ENCODE peak calls at places on chromosomes 1 and 21, in eight cellular contexts. One of them, this sample, is unnamed.

GRCh38 chr21:44969965-44970755 is 30.3 kb downstream of the SLX9 start:
- DNase-seq in upper lobe of right lung: no peak
- DNase-seq in heart left ventricle: no peak
- DNase-seq in transverse colon: no peak
- DNase-seq in IMR-90: peak; percentile 87
- DNase-seq in left ventricle myocardium inferior: no peak
- DNase-seq in HL-60: peak; percentile 17
- DNase-seq in MM.1S: no peak
- DNase-seq in this sample: no peak

GRCh38 chr1:2232255-2232915 is 4.3 kb downstream of the SKI start:
- DNase-seq in upper lobe of right lung: peak; percentile 74
- DNase-seq in heart left ventricle: peak; percentile 23
- DNase-seq in transverse colon: no peak
- DNase-seq in IMR-90: no peak
- DNase-seq in left ventricle myocardium inferior: no peak
- DNase-seq in HL-60: no peak
- DNase-seq in MM.1S: no peak
- DNase-seq in this sample: peak; percentile 72

GRCh38 chr21:28111151-28111619 is 881.5 kb downstream of the LTN1 start:
- DNase-seq in upper lobe of right lung: no peak
- DNase-seq in heart left ventricle: peak; percentile 70
- DNase-seq in transverse colon: peak; percentile 39
- DNase-seq in IMR-90: peak; percentile 92
- DNase-seq in left ventricle myocardium inferior: peak; percentile 67
- DNase-seq in HL-60: no peak
- DNase-seq in MM.1S: no peak
- DNase-seq in this sample: peak; percentile 77

GRCh38 chr1:205229399-205229861 is 1.7 kb downstream of the TMCC2 start:
- DNase-seq in upper lobe of right lung: no peak
- DNase-seq in heart left ventricle: peak; percentile 46
- DNase-seq in transverse colon: peak; percentile 66
- DNase-seq in IMR-90: peak; percentile 57
- DNase-seq in left ventricle myocardium inferior: no peak
- DNase-seq in HL-60: peak; percentile 64
- DNase-seq in MM.1S: peak; percentile 99
- DNase-seq in this sample: peak; percentile 66

GRCh38 chr1:111737216-111738132 is 1.7 kb downstream of the INKA2 start:
- DNase-seq in upper lobe of right lung: no peak
- DNase-seq in heart left ventricle: peak; percentile 3
- DNase-seq in transverse colon: no peak
- DNase-seq in IMR-90: no peak
- DNase-seq in left ventricle myocardium inferior: no peak
- DNase-seq in HL-60: no peak
- DNase-seq in MM.1S: no peak
- DNase-seq in this sample: no peak

GRCh38 chr1:115166531-115167091 is 77.3 kb upstream of the TSPAN2 start:
- DNase-seq in upper lobe of right lung: no peak
- DNase-seq in heart left ventricle: no peak
- DNase-seq in transverse colon: no peak
- DNase-seq in IMR-90: peak; percentile 70
- DNase-seq in left ventricle myocardium inferior: no peak
- DNase-seq in HL-60: no peak
- DNase-seq in MM.1S: no peak
- DNase-seq in this sample: no peak

GRCh38 chr21:37087188-37087587 is 14.1 kb downstream of the TTC3 start:
- DNase-seq in upper lobe of right lung: no peak
- DNase-seq in heart left ventricle: no peak
- DNase-seq in transverse colon: no peak
- DNase-seq in IMR-90: peak; percentile 82
- DNase-seq in left ventricle myocardium inferior: no peak
- DNase-seq in HL-60: no peak
- DNase-seq in MM.1S: no peak
- DNase-seq in this sample: no peak

GRCh38 chr1:119372493-119373086 is 4.0 kb downstream of the HAO2 start:
- DNase-seq in upper lobe of right lung: no peak
- DNase-seq in heart left ventricle: peak; percentile 11
- DNase-seq in transverse colon: peak; percentile 55
- DNase-seq in IMR-90: no peak
- DNase-seq in left ventricle myocardium inferior: no peak
- DNase-seq in HL-60: no peak
- DNase-seq in MM.1S: peak; percentile 66
- DNase-seq in this sample: no peak

GRCh38 chr21:45235488-45235887 is 52.2 kb downstream of the POFUT2 start:
- DNase-seq in upper lobe of right lung: no peak
- DNase-seq in heart left ventricle: no peak
- DNase-seq in transverse colon: no peak
- DNase-seq in IMR-90: no peak
- DNase-seq in left ventricle myocardium inferior: no peak
- DNase-seq in HL-60: no peak
- DNase-seq in MM.1S: no peak
- DNase-seq in this sample: no peak

GRCh38 chr1:94093996-94094395 is 27.0 kb downstream of the ABCA4 start:
- DNase-seq in upper lobe of right lung: no peak
- DNase-seq in heart left ventricle: no peak
- DNase-seq in transverse colon: no peak
- DNase-seq in IMR-90: peak; percentile 57
- DNase-seq in left ventricle myocardium inferior: no peak
- DNase-seq in HL-60: no peak
- DNase-seq in MM.1S: no peak
- DNase-seq in this sample: no peak

GRCh38 chr1:94093351-94093750 is 27.6 kb downstream of the ABCA4 start:
- DNase-seq in upper lobe of right lung: no peak
- DNase-seq in heart left ventricle: no peak
- DNase-seq in transverse colon: no peak
- DNase-seq in IMR-90: no peak
- DNase-seq in left ventricle myocardium inferior: no peak
- DNase-seq in HL-60: no peak
- DNase-seq in MM.1S: no peak
- DNase-seq in this sample: no peak

GRCh38 chr1:94095112-94095637 is 25.8 kb downstream of the ABCA4 start:
- DNase-seq in upper lobe of right lung: no peak
- DNase-seq in heart left ventricle: peak; percentile 89
- DNase-seq in transverse colon: peak; percentile 46
- DNase-seq in IMR-90: peak; percentile 95
- DNase-seq in left ventricle myocardium inferior: peak; percentile 90
- DNase-seq in HL-60: no peak
- DNase-seq in MM.1S: no peak
- DNase-seq in this sample: peak; percentile 96

GRCh38 chr1:94095744-94096469 is 25.0 kb downstream of the ABCA4 start:
- DNase-seq in upper lobe of right lung: no peak
- DNase-seq in heart left ventricle: peak; percentile 64
- DNase-seq in transverse colon: no peak
- DNase-seq in IMR-90: peak; percentile 68
- DNase-seq in left ventricle myocardium inferior: peak; percentile 63
- DNase-seq in HL-60: no peak
- DNase-seq in MM.1S: no peak
- DNase-seq in this sample: peak; percentile 82

GRCh38 chr1:94094466-94095111 is 26.4 kb downstream of the ABCA4 start:
- DNase-seq in upper lobe of right lung: no peak
- DNase-seq in heart left ventricle: peak; percentile 78
- DNase-seq in transverse colon: peak; percentile 23
- DNase-seq in IMR-90: peak; percentile 78
- DNase-seq in left ventricle myocardium inferior: peak; percentile 81
- DNase-seq in HL-60: peak; percentile 23
- DNase-seq in MM.1S: no peak
- DNase-seq in this sample: peak; percentile 79
- H3K27ac ChIP-seq in upper lobe of right lung: peak overlapping the region; percentile 81
- H3K27ac ChIP-seq in heart left ventricle: peak overlapping the region; percentile 86
- H3K27ac ChIP-seq in transverse colon: peak overlapping the region; percentile 81
- H3K27ac ChIP-seq in IMR-90: peak overlapping the region; percentile 90
- H3K27ac ChIP-seq in left ventricle myocardium inferior: peak overlapping the region; percentile 90
- H3K27ac ChIP-seq in HL-60: no peak overlapping the region
- H3K27ac ChIP-seq in MM.1S: no peak overlapping the region
- H3K27ac ChIP-seq in this sample: peak overlapping the region; percentile 74

GRCh38 chr1:112748396-112748795 is 33.3 kb upstream of the PPM1J start:
- DNase-seq in upper lobe of right lung: no peak
- DNase-seq in heart left ventricle: no peak
- DNase-seq in transverse colon: no peak
- DNase-seq in IMR-90: no peak
- DNase-seq in left ventricle myocardium inferior: no peak
- DNase-seq in HL-60: no peak
- DNase-seq in MM.1S: no peak
- DNase-seq in this sample: no peak

GRCh38 chr1:112744019-112744578 is 29.0 kb upstream of the PPM1J start:
- DNase-seq in upper lobe of right lung: no peak
- DNase-seq in heart left ventricle: peak; percentile 29
- DNase-seq in transverse colon: peak; percentile 13
- DNase-seq in IMR-90: peak; percentile 50
- DNase-seq in left ventricle myocardium inferior: no peak
- DNase-seq in HL-60: no peak
- DNase-seq in MM.1S: no peak
- DNase-seq in this sample: peak; percentile 72

GRCh38 chr1:112737573-112737972 is 22.4 kb upstream of the PPM1J start:
- DNase-seq in upper lobe of right lung: no peak
- DNase-seq in heart left ventricle: no peak
- DNase-seq in transverse colon: no peak
- DNase-seq in IMR-90: no peak
- DNase-seq in left ventricle myocardium inferior: no peak
- DNase-seq in HL-60: no peak
- DNase-seq in MM.1S: no peak
- DNase-seq in this sample: no peak

GRCh38 chr1:112743174-112744018 is 28.3 kb upstream of the PPM1J start:
- DNase-seq in upper lobe of right lung: no peak
- DNase-seq in heart left ventricle: no peak
- DNase-seq in transverse colon: no peak
- DNase-seq in IMR-90: peak; percentile 19
- DNase-seq in left ventricle myocardium inferior: no peak
- DNase-seq in HL-60: no peak
- DNase-seq in MM.1S: no peak
- DNase-seq in this sample: no peak
- H3K4me3 ChIP-seq in upper lobe of right lung: no peak overlapping the region
- H3K4me3 ChIP-seq in heart left ventricle: no peak overlapping the region
- H3K4me3 ChIP-seq in transverse colon: peak overlapping the region; percentile 18
- H3K4me3 ChIP-seq in IMR-90: peak overlapping the region; percentile 28
- H3K4me3 ChIP-seq in left ventricle myocardium inferior: peak overlapping the region; percentile 49
- H3K4me3 ChIP-seq in HL-60: no peak overlapping the region
- H3K4me3 ChIP-seq in MM.1S: no peak overlapping the region
- H3K4me3 ChIP-seq in this sample: peak overlapping the region; percentile 11

GRCh38 chr1:51410568-51411460 is 80.5 kb upstream of the TTC39A start:
- DNase-seq in upper lobe of right lung: no peak
- DNase-seq in heart left ventricle: no peak
- DNase-seq in transverse colon: no peak
- DNase-seq in IMR-90: peak; percentile 47
- DNase-seq in left ventricle myocardium inferior: no peak
- DNase-seq in HL-60: no peak
- DNase-seq in MM.1S: no peak
- DNase-seq in this sample: no peak
- H3K27ac ChIP-seq in upper lobe of right lung: no peak overlapping the region
- H3K27ac ChIP-seq in heart left ventricle: peak overlapping the region; percentile 5
- H3K27ac ChIP-seq in transverse colon: no peak overlapping the region
- H3K27ac ChIP-seq in IMR-90: no peak overlapping the region
- H3K27ac ChIP-seq in left ventricle myocardium inferior: peak overlapping the region; percentile 59
- H3K27ac ChIP-seq in HL-60: no peak overlapping the region
- H3K27ac ChIP-seq in MM.1S: no peak overlapping the region
- H3K27ac ChIP-seq in this sample: no peak overlapping the region

DNA sequence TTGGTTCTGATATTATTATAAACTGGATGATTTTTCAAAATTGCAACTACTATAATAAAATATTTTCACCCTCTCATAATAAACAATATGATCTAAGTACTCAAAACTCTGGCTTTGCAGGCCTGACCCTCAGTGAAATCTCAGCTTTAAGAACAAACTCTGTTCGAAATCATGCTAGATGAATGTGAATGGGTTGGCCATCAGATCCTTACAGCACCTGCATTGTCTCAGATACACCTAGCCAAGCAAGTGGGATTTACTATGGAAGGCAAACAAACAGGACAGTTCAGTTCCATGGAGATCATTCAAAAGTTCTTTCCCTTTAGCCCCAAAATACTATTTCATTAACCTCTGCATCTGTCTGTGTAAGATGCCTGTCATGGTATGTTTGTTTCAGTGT is 44.8 kb downstream of the STYXL2 start:
- DNase-seq in upper lobe of right lung: no peak
- DNase-seq in heart left ventricle: no peak
- DNase-seq in transverse colon: no peak
- DNase-seq in IMR-90: no peak
- DNase-seq in left ventricle myocardium inferior: no peak
- DNase-seq in HL-60: no peak
- DNase-seq in MM.1S: no peak
- DNase-seq in this sample: no peak
- H3K4me3 ChIP-seq in upper lobe of right lung: no peak overlapping the region
- H3K4me3 ChIP-seq in heart left ventricle: no peak overlapping the region
- H3K4me3 ChIP-seq in transverse colon: no peak overlapping the region
- H3K4me3 ChIP-seq in IMR-90: no peak overlapping the region
- H3K4me3 ChIP-seq in left ventricle myocardium inferior: no peak overlapping the region
- H3K4me3 ChIP-seq in HL-60: no peak overlapping the region
- H3K4me3 ChIP-seq in MM.1S: no peak overlapping the region
- H3K4me3 ChIP-seq in this sample: no peak overlapping the region

DNA sequence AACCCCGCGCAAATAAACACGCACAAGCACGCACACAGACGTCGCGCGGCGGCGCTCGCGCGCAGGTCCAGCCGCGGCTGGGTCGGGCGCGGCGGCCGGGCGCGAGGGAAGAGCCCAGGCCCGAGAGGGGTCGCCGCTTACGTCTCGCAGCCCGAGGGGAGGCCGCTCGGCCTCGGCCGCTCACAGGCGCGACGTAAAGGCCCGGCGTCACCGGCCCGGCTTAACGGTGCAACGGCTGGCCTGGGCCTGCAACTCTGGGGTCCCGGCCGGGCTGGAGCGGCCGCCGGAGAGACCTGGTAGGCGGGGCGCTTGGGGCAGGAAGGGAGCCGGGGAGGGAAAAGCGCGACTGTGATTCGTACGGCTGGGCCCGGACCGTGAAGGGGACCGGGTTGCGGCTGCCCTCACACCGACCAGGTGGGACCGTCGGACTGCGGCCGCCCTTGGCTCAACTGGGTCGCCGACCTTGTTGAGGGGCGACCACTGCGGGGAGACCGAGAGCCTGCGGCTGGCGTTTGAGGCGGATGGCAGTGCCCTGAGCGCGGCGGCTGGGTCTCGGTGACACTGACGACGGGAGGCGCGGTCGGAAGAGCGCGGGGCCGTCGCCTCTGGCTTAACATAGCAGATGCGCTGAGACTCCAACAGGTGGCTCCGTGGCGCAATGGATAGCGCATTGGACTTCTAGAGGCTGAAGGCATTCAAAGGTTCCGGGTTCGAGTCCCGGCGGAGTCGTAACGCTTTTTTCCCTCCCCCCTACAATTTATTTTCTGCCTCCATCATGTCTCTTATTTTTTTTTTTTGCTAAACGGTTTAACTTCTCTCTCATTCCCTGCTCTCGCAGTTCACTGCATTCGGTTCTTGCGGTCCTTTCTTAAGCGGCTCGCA is 31.8 kb downstream of the DNTTIP2 start:
- DNase-seq in upper lobe of right lung: peak; percentile 92
- DNase-seq in heart left ventricle: peak; percentile 91
- DNase-seq in transverse colon: peak; percentile 92
- DNase-seq in IMR-90: peak; percentile 82
- DNase-seq in left ventricle myocardium inferior: peak; percentile 85
- DNase-seq in HL-60: peak; percentile 79
- DNase-seq in MM.1S: peak; percentile 82
- DNase-seq in this sample: peak; percentile 93
- H3K27ac ChIP-seq in upper lobe of right lung: peak overlapping the region; percentile 99
- H3K27ac ChIP-seq in heart left ventricle: peak overlapping the region; percentile 96
- H3K27ac ChIP-seq in transverse colon: peak overlapping the region; percentile 100
- H3K27ac ChIP-seq in IMR-90: peak overlapping the region; percentile 89
- H3K27ac ChIP-seq in left ventricle myocardium inferior: peak overlapping the region; percentile 98
- H3K27ac ChIP-seq in HL-60: peak overlapping the region; percentile 88
- H3K27ac ChIP-seq in MM.1S: peak overlapping the region; percentile 74
- H3K27ac ChIP-seq in this sample: peak overlapping the region; percentile 98

GRCh38 chr1:178096421-178096820 is 2.5 kb downstream of the RASAL2 start:
- DNase-seq in upper lobe of right lung: no peak
- DNase-seq in heart left ventricle: no peak
- DNase-seq in transverse colon: no peak
- DNase-seq in IMR-90: peak; percentile 64
- DNase-seq in left ventricle myocardium inferior: no peak
- DNase-seq in HL-60: no peak
- DNase-seq in MM.1S: no peak
- DNase-seq in this sample: no peak
- H3K4me3 ChIP-seq in upper lobe of right lung: peak overlapping the region; percentile 94
- H3K4me3 ChIP-seq in heart left ventricle: peak overlapping the region; percentile 87
- H3K4me3 ChIP-seq in transverse colon: no peak overlapping the region
- H3K4me3 ChIP-seq in IMR-90: no peak overlapping the region
- H3K4me3 ChIP-seq in left ventricle myocardium inferior: peak overlapping the region; percentile 87
- H3K4me3 ChIP-seq in HL-60: no peak overlapping the region
- H3K4me3 ChIP-seq in MM.1S: no peak overlapping the region
- H3K4me3 ChIP-seq in this sample: peak overlapping the region; percentile 94